ENCODE peak calls at places on chromosome 15, in four cellular contexts. S, Q, F and W are unnamed samples.

GRCh38 chr15:47358876-47359275 is 358.4 kb upstream of the SEMA6D start:
- DNase-seq in S (no peak), Q (no peak), F (no peak), W (no peak)

GRCh38 chr15:101022306-101022705 is 103.1 kb downstream of the LRRK1 start:
- DNase-seq in S (no peak), Q (no peak), F (no peak), W (no peak)

GRCh38 chr15:49830411-49830810 is 209.6 kb downstream of the DTWD1 start:
- DNase-seq in S (no peak), Q (no peak), F (no peak), W (no peak)

GRCh38 chr15:77012868-77013267 is 17.9 kb downstream of the PSTPIP1 start:
- DNase-seq in S (peak; percentile 76), Q (no peak), F (no peak), W (peak; percentile 35)

GRCh38 chr15:97101572-97101971 is 771.1 kb downstream of the NR2F2 start:
- DNase-seq in S (no peak), Q (no peak), F (no peak), W (no peak)

GRCh38 chr15:29675791-29676301 is 146.4 kb downstream of the TJP1 start:
- DNase-seq in S (no peak), Q (peak; percentile 73), F (no peak), W (no peak)

GRCh38 chr15:82020588-82020987 is 25.2 kb downstream of the MEX3B start:
- DNase-seq in S (no peak), Q (no peak), F (no peak), W (no peak)

GRCh38 chr15:31740203-31740602 is 290.1 kb upstream of the CHRNA7 start:
- DNase-seq in S (no peak), Q (no peak), F (no peak), W (no peak)

GRCh38 chr15:30991301-30992072 is at the start of gene MTMR10:
- DNase-seq in S (peak; percentile 90), Q (peak; percentile 46), F (peak; percentile 54), W (peak; percentile 56)

GRCh38 chr15:49282366-49282765 is 112.3 kb downstream of the GALK2 start:
- DNase-seq in S (no peak), Q (no peak), F (no peak), W (no peak)

GRCh38 chr15:69951511-69952209 is 146.1 kb downstream of the TLE3 start:
- DNase-seq in S (no peak), Q (no peak), F (no peak), W (no peak)

GRCh38 chr15:50415752-50416404 is 8.3 kb upstream of the USP8 start:
- DNase-seq in S (no peak), Q (no peak), F (no peak), W (no peak)

GRCh38 chr15:29822685-29823459 is 604 bp upstream of the TJP1 start:
- DNase-seq in S (no peak), Q (peak; percentile 61), F (no peak), W (no peak)

GRCh38 chr15:65196637-65197336 is 11.6 kb upstream of the CLPX start:
- DNase-seq in S (peak; percentile 59), Q (no peak), F (no peak), W (no peak)

GRCh38 chr15:75307778-75308390 is 25.2 kb downstream of the GOLGA6D start:
- DNase-seq in S (peak; percentile 58), Q (peak; percentile 7), F (no peak), W (no peak)

GRCh38 chr15:28919201-28919627 is 33.4 kb downstream of the APBA2 start:
- DNase-seq in S (peak; percentile 67), Q (no peak), F (no peak), W (no peak)

GRCh38 chr15:78050851-78051250 is 26.7 kb downstream of the TBC1D2B start:
- DNase-seq in S (peak; percentile 78), Q (no peak), F (no peak), W (no peak)

GRCh38 chr15:87871130-87871737 is 385.3 kb downstream of the NTRK3 start:
- DNase-seq in S (no peak), Q (peak; percentile 57), F (no peak), W (no peak)

GRCh38 chr15:80473574-80474223 is 69.5 kb downstream of the ARNT2 start:
- DNase-seq in S (no peak), Q (no peak), F (no peak), W (no peak)

GRCh38 chr15:100769043-100769974 is 110.3 kb upstream of the ALDH1A3 start:
- DNase-seq in S (peak; percentile 52), Q (no peak), F (no peak), W (no peak)

GRCh38 chr15:89822951-89823701 is 8.5 kb upstream of the ANPEP start:
- DNase-seq in S (no peak), Q (peak; percentile 83), F (no peak), W (no peak)

GRCh38 chr15:83206387-83206970 is 1.1 kb downstream of the HDGFL3 start:
- DNase-seq in S (no peak), Q (no peak), F (no peak), W (no peak)

GRCh38 chr15:57185507-57186074 is 190.7 kb upstream of the CGNL1 start:
- DNase-seq in S (no peak), Q (no peak), F (no peak), W (no peak)

GRCh38 chr15:76333720-76334437 is 2.7 kb upstream of the ISL2 start:
- DNase-seq in S (no peak), Q (no peak), F (no peak), W (no peak)

GRCh38 chr15:49328941-49329340 is 94.1 kb upstream of the FGF7 start:
- DNase-seq in S (no peak), Q (no peak), F (no peak), W (no peak)